ENCODE peak calls at places on chromosome 12, in eight cellular contexts. Z is GM23338, Y is HCT116, W is Panc1, C is HepG2, K is SK-N-SH, T is K562, G is GM12878. O is an unnamed sample.

GRCh38 chr12:63889236-63889635 is 44.7 kb downstream of the SRGAP1 start:
- DNase-seq in W (no peak), C (no peak), Z (no peak), Y (no peak), K (no peak), G (no peak), T (no peak), O (no peak)

GRCh38 chr12:64273527-64274403 is 51.7 kb upstream of the KICS2 start:
- DNase-seq in Y (peak), W (no peak), Z (peak), C (peak), K (peak), G (no peak), T (peak), O (peak)

GRCh38 chr12:104057771-104058197 is 6.5 kb upstream of the HCFC2 start:
- DNase-seq in W (no peak), C (no peak), Y (no peak), T (peak), G (no peak), K (peak), Z (peak), O (no peak)

GRCh38 chr12:6345319-6346071 is 3.6 kb upstream of the TNFRSF1A start:
- DNase-seq in Y (peak), G (no peak), Z (no peak), C (peak), K (no peak), W (no peak), T (peak), O (no peak)

GRCh38 chr12:6667559-6668210 is 4.8 kb upstream of the ING4 start:
- DNase-seq in K (no peak), C (no peak), G (no peak), W (no peak), Z (peak), T (no peak), Y (peak), O (peak)

GRCh38 chr12:110718222-110718908 is 24.3 kb downstream of the PPP1CC start:
- DNase-seq in G (no peak), Z (no peak), W (no peak), T (no peak), Y (no peak), C (no peak), K (no peak), O (no peak)

GRCh38 chr12:11657511-11657910 is 8.0 kb downstream of the ETV6 start:
- DNase-seq in K (no peak), G (no peak), Y (no peak), C (no peak), Z (no peak), T (no peak), W (no peak), O (no peak)

GRCh38 chr12:109440851-109441490 is 36.1 kb downstream of the KCTD10 start:
- DNase-seq in C (no peak), W (no peak), Y (no peak), K (peak), G (no peak), Z (peak), T (no peak), O (no peak)

GRCh38 chr12:94379479-94380113 is 80.1 kb downstream of the CEP83 start:
- DNase-seq in K (no peak), C (peak), Y (no peak), G (no peak), T (no peak), Z (no peak), W (no peak), O (no peak)

GRCh38 chr12:63353559-63353958 is 202.6 kb upstream of the AVPR1A start:
- DNase-seq in Y (no peak), T (no peak), K (no peak), Z (no peak), C (no peak), G (no peak), W (no peak), O (no peak)

GRCh38 chr12:119008691-119009221 is 27.4 kb downstream of the SRRM4 start:
- DNase-seq in Y (no peak), W (no peak), G (no peak), Z (peak), T (no peak), C (no peak), K (peak), O (no peak)

GRCh38 chr12:43805149-43805856 is 814 bp downstream of the TWF1 start:
- DNase-seq in K (peak), G (no peak), Y (no peak), C (peak), W (no peak), Z (peak), T (no peak), O (no peak)

GRCh38 chr12:6736754-6737153 is 12.9 kb downstream of the COPS7A start:
- DNase-seq in W (no peak), G (no peak), Z (no peak), K (no peak), Y (no peak), C (no peak), T (no peak), O (no peak)

GRCh38 chr12:55935742-55936151 is 4.8 kb downstream of the DGKA start:
- DNase-seq in C (no peak), Z (peak), W (no peak), T (no peak), G (no peak), Y (no peak), K (no peak), O (no peak)

GRCh38 chr12:110934093-110934852 is 13.9 kb upstream of the MYL2 start:
- DNase-seq in Z (peak), W (no peak), G (no peak), Y (peak), K (no peak), T (no peak), C (peak), O (no peak)

GRCh38 chr12:104503191-104503590 is 46.4 kb downstream of the CHST11 start:
- DNase-seq in C (no peak), K (no peak), Y (no peak), W (no peak), T (no peak), Z (no peak), G (no peak), O (no peak)

GRCh38 chr12:11321980-11322379 is 11.7 kb upstream of the PRB4 start:
- DNase-seq in Z (no peak), K (no peak), Y (no peak), C (no peak), W (no peak), T (no peak), G (no peak), O (no peak)

GRCh38 chr12:38469689-38470088 is 153.1 kb downstream of the ALG10B start:
- DNase-seq in T (no peak), W (no peak), C (no peak), K (no peak), Z (no peak), G (no peak), Y (no peak), O (no peak)

GRCh38 chr12:65525501-65526141 is 247.1 kb downstream of the MSRB3 start:
- DNase-seq in Z (no peak), Y (no peak), C (no peak), W (no peak), G (no peak), K (no peak), T (no peak), O (no peak)

GRCh38 chr12:69886101-69886500 is 61.1 kb downstream of the MYRFL start:
- DNase-seq in W (no peak), Z (no peak), K (no peak), Y (no peak), C (no peak), T (no peak), G (no peak), O (no peak)

GRCh38 chr12:47080725-47081502 is 1.2 kb upstream of the AMIGO2 start:
- DNase-seq in C (no peak), W (no peak), Y (no peak), Z (peak), G (no peak), T (peak), K (no peak), O (no peak)

GRCh38 chr12:57606821-57607220 is 2.2 kb downstream of the DTX3 start:
- DNase-seq in W (no peak), Y (no peak), C (no peak), T (no peak), Z (no peak), K (no peak), G (no peak), O (no peak)

GRCh38 chr12:22702690-22703089 is 77.7 kb downstream of the ETNK1 start:
- DNase-seq in Y (no peak), Z (no peak), T (no peak), G (no peak), K (no peak), C (no peak), W (no peak), O (no peak)

GRCh38 chr12:85825751-85826150 is 10.5 kb downstream of the RASSF9 start:
- DNase-seq in C (no peak), G (no peak), Z (no peak), T (no peak), K (no peak), Y (no peak), W (no peak), O (no peak)

GRCh38 chr12:98274430-98275130 is 240.8 kb upstream of the TMPO start:
- DNase-seq in W (no peak), Z (no peak), G (peak), K (no peak), T (no peak), Y (no peak), C (no peak), O (no peak)

GRCh38 chr12:8960185-8960584 is 10.7 kb upstream of the M6PR start:
- DNase-seq in Z (no peak), T (no peak), W (no peak), C (no peak), Y (no peak), K (no peak), G (no peak), O (no peak)

GRCh38 chr12:8953773-8954402 is 4.4 kb upstream of the M6PR start:
- DNase-seq in K (no peak), G (no peak), T (no peak), C (no peak), Z (no peak), W (no peak), Y (no peak), O (no peak)

GRCh38 chr12:8957561-8957960 is 8.1 kb upstream of the M6PR start:
- DNase-seq in G (no peak), Y (no peak), K (no peak), Z (no peak), W (no peak), T (no peak), C (no peak), O (no peak)

GRCh38 chr12:8956073-8956472 is 6.6 kb upstream of the M6PR start:
- DNase-seq in Z (no peak), G (no peak), T (no peak), Y (no peak), K (no peak), C (no peak), W (no peak), O (no peak)

DNA sequence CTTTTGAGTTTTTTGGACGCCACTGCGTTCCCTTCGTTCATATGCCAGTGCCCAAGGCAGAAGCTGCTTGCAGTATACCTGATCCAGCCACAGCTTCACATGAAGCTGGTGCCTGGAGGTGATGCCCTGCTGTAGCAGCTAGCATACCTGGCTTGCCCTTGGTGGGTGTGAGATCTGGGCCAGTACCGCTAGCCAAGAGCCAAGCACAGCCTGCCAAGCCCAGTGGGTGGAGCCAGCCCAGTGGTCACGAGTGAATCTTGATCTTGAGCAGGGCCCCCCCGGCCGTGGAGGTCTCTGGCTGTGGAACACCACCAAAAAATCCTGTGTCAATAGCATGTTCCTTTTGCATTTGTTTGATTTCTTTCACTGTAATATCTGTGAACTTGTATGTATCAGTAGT is 7.3 kb upstream of the M6PR start:
- DNase-seq in C (no peak), Z (no peak), G (no peak), Y (no peak), W (no peak), K (no peak), T (no peak), O (no peak)
- TF ChIP-seq REST in C (no peak), Z (no peak), G (no peak), Y (no peak), W (no peak), K (no peak), T (no peak), O (no peak)

DNA sequence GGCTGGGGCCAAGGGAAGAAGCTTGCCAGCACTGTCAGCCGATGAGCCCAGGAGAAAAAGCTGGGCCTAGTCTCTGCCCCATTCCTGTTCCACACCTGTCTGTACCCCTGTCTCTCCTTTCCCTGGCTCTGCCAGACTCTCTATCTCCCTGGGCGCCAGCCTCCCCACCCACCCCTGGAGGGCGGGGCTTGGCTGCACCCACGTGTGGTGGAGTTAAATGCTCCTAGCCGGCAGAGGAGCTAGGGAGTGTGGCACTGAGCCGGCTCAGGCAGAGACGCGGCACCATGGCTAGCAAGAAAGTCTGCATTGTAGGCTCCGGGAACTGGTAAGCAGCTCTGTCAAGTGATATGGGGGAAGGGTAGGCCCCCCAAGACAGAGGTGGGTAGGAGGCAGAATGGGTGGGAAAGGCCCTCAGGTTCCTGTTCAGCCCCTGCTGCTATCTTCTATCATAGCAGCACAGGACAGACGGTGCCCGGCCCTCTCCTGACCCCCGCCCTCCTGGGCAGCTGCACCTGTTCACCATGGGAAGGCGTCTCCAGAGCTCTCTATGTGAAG is at the start of gene GPD1:
- DNase-seq in K (peak), G (no peak), T (peak), C (peak), Z (peak), W (no peak), Y (peak), O (no peak)
- TF ChIP-seq POLR2AphosphoS5 in K (no peak), G (no peak), T (no peak), C (peak), Z (no peak), W (no peak), Y (peak), O (no peak)

GRCh38 chr12:125287155-125287847 is 222.1 kb downstream of the AACS start:
- DNase-seq in C (no peak), Z (no peak), G (peak), K (no peak), W (no peak), Y (no peak), T (no peak), O (no peak)
- TF ChIP-seq REST in C (no peak), Z (no peak), G (no peak), K (no peak), W (no peak), Y (no peak), T (no peak), O (no peak)

GRCh38 chr12:2959508-2960431 is 573 bp downstream of the TEAD4 start:
- DNase-seq in W (no peak), T (peak), Z (peak), K (peak), Y (no peak), G (no peak), C (peak), O (no peak)
- TF ChIP-seq POLR2AphosphoS5 in W (no peak), T (no peak), Z (no peak), K (no peak), Y (no peak), G (no peak), C (no peak), O (no peak)

GRCh38 chr12:122336015-122336946 is 70.0 kb upstream of the VPS33A start:
- DNase-seq in W (no peak), T (peak), C (peak), K (peak), Z (peak), Y (peak), G (no peak), O (peak)
- TF ChIP-seq REST in W (no peak), T (no peak), C (no peak), K (no peak), Z (no peak), Y (no peak), G (no peak), O (no peak)

GRCh38 chr12:124188059-124188458 is 106.8 kb upstream of the RFLNA start:
- DNase-seq in W (no peak), G (no peak), K (no peak), C (no peak), T (no peak), Z (no peak), Y (no peak), O (no peak)

GRCh38 chr12:124191024-124191359 is 103.9 kb upstream of the RFLNA start:
- DNase-seq in C (no peak), K (peak), T (peak), Y (peak), G (no peak), W (no peak), Z (peak), O (no peak)

GRCh38 chr12:124190301-124191023 is 104.4 kb upstream of the RFLNA start:
- DNase-seq in W (no peak), G (no peak), K (no peak), T (no peak), Z (no peak), C (no peak), Y (no peak), O (no peak)

GRCh38 chr12:124185970-124186686 is 108.8 kb upstream of the RFLNA start:
- DNase-seq in T (no peak), W (no peak), Z (no peak), K (no peak), C (no peak), G (no peak), Y (no peak), O (no peak)

GRCh38 chr12:124188561-124189405 is 106.1 kb upstream of the RFLNA start:
- DNase-seq in W (no peak), Z (no peak), Y (no peak), C (peak), T (no peak), K (no peak), G (no peak), O (no peak)
- TF ChIP-seq POLR2AphosphoS5 in W (no peak), Z (no peak), Y (no peak), C (no peak), T (no peak), K (no peak), G (no peak), O (no peak)

GRCh38 chr12:51098611-51099010 is 15.2 kb upstream of the CSRNP2 start:
- DNase-seq in T (no peak), Z (no peak), Y (no peak), K (no peak), W (no peak), C (no peak), G (no peak), O (no peak)

DNA sequence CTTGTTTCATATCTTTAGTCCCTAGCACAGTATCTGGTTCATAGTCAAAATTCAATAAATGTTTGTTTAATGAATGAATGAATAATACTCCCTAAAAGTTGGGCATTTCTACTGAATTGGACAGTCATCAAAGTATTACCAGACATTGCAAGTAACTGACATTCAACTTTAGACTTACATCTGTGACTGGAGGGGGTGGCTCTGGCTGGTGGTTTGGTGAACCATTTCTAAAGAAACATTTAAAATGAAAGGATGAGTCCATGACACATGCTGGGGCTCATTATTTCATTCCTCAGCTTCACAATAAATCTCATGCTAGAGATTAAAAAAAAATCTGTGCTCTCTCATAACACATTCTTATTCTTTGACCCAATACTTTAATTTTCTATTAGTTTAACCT is 20.6 kb upstream of the CSRNP2 start:
- DNase-seq in C (no peak), Z (no peak), W (no peak), G (no peak), Y (no peak), T (no peak), K (no peak), O (no peak)
- TF ChIP-seq REST in C (no peak), Z (no peak), W (no peak), G (no peak), Y (no peak), T (no peak), K (no peak), O (no peak)

DNA sequence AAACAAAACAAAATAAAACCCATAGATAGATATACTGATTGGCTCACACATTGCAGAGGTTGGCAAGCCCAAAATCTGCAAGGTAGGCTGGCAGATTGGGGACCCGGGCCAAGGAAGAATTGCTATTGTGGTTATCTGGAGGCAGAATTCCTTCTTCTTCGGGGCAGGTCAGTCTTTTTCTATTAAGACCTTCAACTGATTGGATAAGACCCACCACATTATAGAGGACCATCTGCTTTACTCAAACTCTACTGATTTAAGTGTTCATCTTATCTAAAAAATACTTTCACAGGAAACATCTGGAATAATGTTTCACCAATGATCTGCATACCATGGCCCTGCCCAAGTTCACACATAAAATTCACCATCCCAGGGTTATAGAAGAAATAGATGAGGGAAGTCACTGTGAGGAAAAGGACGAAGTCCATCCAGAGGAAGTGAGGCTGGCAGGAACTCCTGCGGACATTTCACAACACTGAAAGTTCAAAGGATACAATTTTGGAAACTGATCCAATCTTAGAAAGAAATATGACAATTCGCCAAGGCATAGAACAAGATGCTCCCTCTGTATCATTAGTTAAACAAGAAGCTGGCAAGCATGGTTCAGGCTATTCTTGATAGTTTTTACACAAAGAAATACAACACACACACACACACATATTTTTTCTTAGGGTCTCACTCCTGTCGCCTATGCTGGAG is 127.6 kb upstream of the MED13L start:
- DNase-seq in G (no peak), Y (no peak), C (no peak), W (no peak), K (no peak), Z (no peak), T (no peak), O (no peak)
- TF ChIP-seq POLR2AphosphoS5 in G (no peak), Y (no peak), C (no peak), W (no peak), K (no peak), Z (no peak), T (no peak), O (no peak)

DNA sequence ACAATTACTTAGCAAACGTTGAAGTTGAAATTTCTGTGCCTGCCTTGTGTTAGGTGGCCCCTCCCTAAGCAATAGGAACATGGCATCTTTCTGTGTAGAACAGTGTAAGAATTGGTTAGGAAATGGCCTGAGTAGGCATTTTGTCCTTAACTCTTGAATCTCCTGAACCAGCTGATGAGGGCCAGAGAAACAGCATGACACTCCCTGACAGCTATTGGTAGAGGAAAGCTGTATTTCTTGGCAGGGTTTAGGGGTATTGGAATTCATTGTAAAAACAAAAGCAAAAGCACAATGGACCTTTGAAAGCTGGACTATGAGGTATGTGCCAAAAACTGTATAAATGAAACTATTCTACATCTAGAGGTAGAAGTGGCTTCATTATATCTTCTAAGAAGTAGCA is 40.6 kb upstream of the LRTM2 start:
- DNase-seq in C (no peak), Z (no peak), Y (no peak), K (no peak), W (no peak), T (no peak), G (no peak), O (no peak)
- TF ChIP-seq REST in C (no peak), Z (no peak), Y (no peak), K (no peak), W (no peak), T (no peak), G (no peak), O (no peak)